ENCODE peak calls at places on chromosome 17, in six cellular contexts. H is NT2/D1, E is substantia nigra, Z is left kidney, P is ascending aorta, G is iris pigment epithelial cell. M is an unnamed sample.

GRCh38 chr17:2936771-2937321 is 126.6 kb downstream of the OR1D5 start:
- DNase-seq in H (no peak), E (no peak), Z (no peak), P (no peak), G (no peak), M (no peak)

GRCh38 chr17:3986939-3987335 is 22.7 kb upstream of the ATP2A3 start:
- DNase-seq in H (no peak), E (no peak), Z (no peak), P (no peak), G (no peak), M (no peak)

GRCh38 chr17:2138318-2138717 is 83.4 kb downstream of the HIC1 start:
- DNase-seq in H (no peak), E (no peak), Z (peak), P (no peak), G (no peak), M (no peak)

GRCh38 chr17:41404024-41404651 is 6.7 kb upstream of the KRT31 start:
- DNase-seq in H (no peak), E (no peak), Z (no peak), P (peak), G (peak), M (no peak)

GRCh38 chr17:82184761-82185160 is 27.9 kb downstream of the CCDC57 start:
- DNase-seq in H (no peak), E (no peak), Z (no peak), P (no peak), G (no peak), M (no peak)

GRCh38 chr17:80649200-80649644 is 104.6 kb downstream of the RPTOR start:
- DNase-seq in H (no peak), E (no peak), Z (no peak), P (no peak), G (no peak), M (peak)

GRCh38 chr17:2064147-2064489 is 9.2 kb downstream of the HIC1 start:
- DNase-seq in H (no peak), E (no peak), Z (no peak), P (no peak), G (no peak), M (no peak)

GRCh38 chr17:48054238-48055185 is 6.4 kb downstream of the NFE2L1 start:
- DNase-seq in H (peak), E (peak), Z (peak), P (no peak), G (peak), M (peak)

GRCh38 chr17:72812823-72813222 is 279.7 kb downstream of the SLC39A11 start:
- DNase-seq in H (no peak), E (no peak), Z (no peak), P (no peak), G (peak), M (no peak)

GRCh38 chr17:546456-546855 is 168.2 kb downstream of the VPS53 start:
- DNase-seq in H (no peak), E (no peak), Z (no peak), P (no peak), G (no peak), M (no peak)

GRCh38 chr17:34511265-34511664 is 68.1 kb upstream of the TMEM132E start:
- DNase-seq in H (no peak), E (no peak), Z (no peak), P (no peak), G (no peak), M (peak)

GRCh38 chr17:36475346-36475970 is 11.0 kb upstream of the ZNHIT3 start:
- DNase-seq in H (no peak), E (peak), Z (no peak), P (no peak), G (no peak), M (peak)

GRCh38 chr17:79612468-79613194 is 1.8 kb upstream of the RBFOX3 start:
- DNase-seq in H (peak), E (peak), Z (peak), P (no peak), G (peak), M (peak)

GRCh38 chr17:13346996-13347762 is 254.6 kb downstream of the HS3ST3A1 start:
- DNase-seq in H (no peak), E (no peak), Z (no peak), P (no peak), G (peak), M (no peak)

GRCh38 chr17:82369211-82369610 is 2.4 kb upstream of the UTS2R start:
- DNase-seq in H (no peak), E (no peak), Z (no peak), P (no peak), G (no peak), M (no peak)

GRCh38 chr17:64147110-64148016 is 17.4 kb upstream of the ERN1 start:
- DNase-seq in H (no peak), E (no peak), Z (no peak), P (no peak), G (no peak), M (peak)

GRCh38 chr17:33628500-33629336 is 335.6 kb upstream of the ASIC2 start:
- DNase-seq in H (no peak), E (no peak), Z (no peak), P (no peak), G (no peak), M (peak)

GRCh38 chr17:70268383-70268782 is 99.1 kb downstream of the KCNJ2 start:
- DNase-seq in H (no peak), E (no peak), Z (no peak), P (no peak), G (no peak), M (no peak)

GRCh38 chr17:81556175-81556691 is 4.1 kb upstream of the FAAP100 start:
- DNase-seq in H (no peak), E (no peak), Z (no peak), P (no peak), G (no peak), M (no peak)

GRCh38 chr17:83194761-83195329 is 115.4 kb downstream of the METRNL start:
- DNase-seq in H (no peak), E (no peak), Z (no peak), P (no peak), G (no peak), M (no peak)

M was measured in cerebellum.